ENCODE peak calls at places on chromosomes 13 and 19, in six cellular contexts. R, L, W, C, P and K are unnamed samples.

GRCh38 chr19:34969721-34970120 is 5.7 kb upstream of the ZNF792 start:
- DNase-seq in R (no peak), L (no peak), W (no peak), C (no peak), P (no peak), K (no peak)

GRCh38 chr19:55472463-55472862 is 4.0 kb upstream of the ZNF628 start:
- DNase-seq in R (no peak), L (no peak), W (peak; percentile 62), C (peak; percentile 86), P (no peak), K (no peak)

GRCh38 chr13:41222259-41222852 is 28.0 kb upstream of the KBTBD7 start:
- DNase-seq in R (no peak), L (peak; percentile 72), W (peak; percentile 71), C (peak; percentile 72), P (no peak), K (no peak)

GRCh38 chr13:28286263-28286662 is 147.9 kb downstream of the PAN3 start:
- DNase-seq in R (no peak), L (no peak), W (no peak), C (no peak), P (no peak), K (no peak)

GRCh38 chr13:106595623-106596022 is 27.7 kb upstream of the ARGLU1 start:
- DNase-seq in R (no peak), L (no peak), W (no peak), C (no peak), P (peak; percentile 45), K (no peak)

GRCh38 chr19:3851254-3852176 is 17.3 kb downstream of the ZFR2 start:
- DNase-seq in R (no peak), L (no peak), W (no peak), C (peak; percentile 12), P (no peak), K (no peak)

GRCh38 chr13:108575430-108575829 is 54.0 kb upstream of the MYO16 start:
- DNase-seq in R (no peak), L (no peak), W (no peak), C (no peak), P (no peak), K (no peak)

GRCh38 chr13:110108348-110109139 is 198.4 kb downstream of the COL4A1 start:
- DNase-seq in R (peak; percentile 53), L (peak; percentile 46), W (peak; percentile 94), C (peak; percentile 80), P (peak; percentile 81), K (no peak)

GRCh38 chr13:106588367-106588766 is 20.4 kb upstream of the ARGLU1 start:
- DNase-seq in R (no peak), L (peak; percentile 49), W (no peak), C (no peak), P (no peak), K (no peak)

GRCh38 chr13:101942535-101943157 is 459.2 kb downstream of the FGF14 start:
- DNase-seq in R (no peak), L (no peak), W (no peak), C (peak; percentile 9), P (no peak), K (no peak)

GRCh38 chr19:55485439-55486011 is 537 bp downstream of the NAT14 start:
- DNase-seq in R (no peak), L (no peak), W (no peak), C (no peak), P (no peak), K (no peak)

GRCh38 chr13:73168226-73168992 is 109.6 kb downstream of the KLF5 start:
- DNase-seq in R (no peak), L (peak; percentile 20), W (peak; percentile 25), C (peak; percentile 51), P (no peak), K (no peak)

GRCh38 chr19:33260628-33261418 is 35.2 kb upstream of the SLC7A10 start:
- DNase-seq in R (no peak), L (no peak), W (no peak), C (no peak), P (no peak), K (no peak)

GRCh38 chr19:42311612-42312160 is 1.4 kb upstream of the TMEM145 start:
- DNase-seq in R (no peak), L (no peak), W (no peak), C (no peak), P (no peak), K (no peak)
- TF ChIP-seq CTCF in R (no peak), L (no peak), W (no peak), C (no peak), P (no peak), K (no peak)

DNA sequence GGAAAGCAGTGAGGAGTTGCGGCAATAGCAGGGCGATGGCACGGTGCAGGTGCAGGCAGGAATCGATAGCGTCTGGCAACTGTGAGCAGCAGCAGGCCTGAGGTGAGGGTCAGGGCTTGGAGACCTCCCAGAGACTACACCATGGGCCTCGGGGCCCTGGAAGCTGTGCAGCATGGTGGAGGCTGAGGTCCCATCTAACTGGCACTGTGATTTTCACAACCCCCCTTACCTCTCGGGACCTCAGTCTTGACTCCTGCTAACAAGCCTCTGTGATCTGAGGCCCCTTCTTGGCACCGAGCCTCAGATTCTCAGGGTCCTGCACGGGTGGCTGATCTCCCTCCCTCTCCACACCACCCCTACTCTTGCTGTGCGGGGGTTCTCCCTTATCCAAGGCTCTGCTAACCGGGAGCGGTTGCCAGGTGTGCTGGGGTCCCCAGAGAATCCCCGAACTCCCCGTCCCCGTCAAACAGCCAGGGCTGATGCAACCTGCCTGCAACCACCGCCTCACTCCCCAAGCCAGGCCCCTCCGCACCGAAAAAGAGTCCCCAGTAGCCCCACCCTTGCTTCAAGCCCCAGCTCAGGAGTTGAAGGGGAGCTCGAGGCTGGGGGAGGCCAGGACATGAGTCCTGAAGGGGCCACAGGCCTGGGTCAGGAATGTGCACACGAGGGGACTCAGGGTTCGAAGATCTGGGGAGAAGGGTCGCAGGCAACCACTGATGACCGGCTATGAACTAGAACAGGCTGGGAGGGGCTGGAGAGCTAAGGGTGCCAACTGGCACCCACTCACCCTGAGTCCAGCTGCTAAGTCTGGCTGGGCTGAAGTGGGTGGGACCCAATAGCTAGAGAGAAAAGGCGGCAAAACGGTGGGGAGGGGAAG is 4.8 kb upstream of the ATF5 start:
- DNase-seq in R (no peak), L (no peak), W (no peak), C (no peak), P (no peak), K (no peak)
- H3K4me3 ChIP-seq in R (no peak overlapping the region), L (no peak overlapping the region), W (no peak overlapping the region), C (no peak overlapping the region), P (no peak overlapping the region), K (no peak overlapping the region)

GRCh38 chr19:7149956-7150705 is 80.6 kb downstream of the ZNF557 start:
- DNase-seq in R (no peak), L (no peak), W (no peak), C (no peak), P (no peak), K (no peak)

GRCh38 chr19:7152568-7152967 is 83.1 kb downstream of the ZNF557 start:
- DNase-seq in R (no peak), L (no peak), W (peak; percentile 35), C (no peak), P (no peak), K (no peak)

GRCh38 chr19:7153008-7153407 is 83.5 kb downstream of the ZNF557 start:
- DNase-seq in R (no peak), L (no peak), W (peak; percentile 20), C (no peak), P (no peak), K (no peak)
- H3K36me3 ChIP-seq in R (peaks cover 18% of the 10 kb centered on the region), L (no peaks in the 10 kb centered on the region), W (no peaks in the 10 kb centered on the region), C (no peaks in the 10 kb centered on the region), P (no peaks in the 10 kb centered on the region), K (no peaks in the 10 kb centered on the region)

GRCh38 chr13:33285420-33286124 is at the start of gene STARD13:
- DNase-seq in R (peak; percentile 93), L (peak; percentile 98), W (peak; percentile 98), C (peak; percentile 96), P (peak; percentile 89), K (peak; percentile 94)
- TF ChIP-seq CTCF in R (peak; percentile 42), L (peak; percentile 29), W (peak; percentile 51), C (peak; percentile 25), P (peak; percentile 23), K (peak; percentile 31)

DNA sequence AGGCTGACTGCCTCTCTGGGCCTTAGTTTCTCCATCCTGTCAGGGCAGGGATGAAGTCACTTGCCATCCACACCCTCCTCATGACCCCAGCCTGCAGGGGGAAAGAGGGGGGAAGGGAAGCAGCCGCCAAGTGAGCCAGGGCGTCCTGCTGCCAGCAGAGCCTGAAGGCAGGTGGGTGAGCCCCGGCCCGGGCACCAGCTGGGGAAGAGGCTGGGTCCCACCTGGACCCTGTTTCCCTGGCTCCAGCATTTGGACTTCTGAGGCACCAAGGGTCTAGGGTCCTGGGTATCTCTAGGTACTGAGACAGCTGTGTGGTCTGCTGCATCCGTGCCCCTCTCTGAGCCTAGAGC is 855 bp downstream of the ADAMTSL5 start:
- DNase-seq in R (no peak), L (no peak), W (no peak), C (no peak), P (no peak), K (no peak)
- H3K4me3 ChIP-seq in R (peak overlapping the region; percentile 78), L (no peak overlapping the region), W (no peak overlapping the region), C (no peak overlapping the region), P (peak overlapping the region; percentile 62), K (peak overlapping the region; percentile 70)

GRCh38 chr13:44967656-44968451 is 21.4 kb downstream of the NUFIP1 start:
- DNase-seq in R (no peak), L (peak; percentile 57), W (peak; percentile 68), C (peak; percentile 18), P (no peak), K (no peak)
- H3K36me3 ChIP-seq in R (peaks cover 11% of the 10 kb centered on the region), L (peaks cover 5% of the 10 kb centered on the region), W (peaks cover 22% of the 10 kb centered on the region), C (peaks cover 31% of the 10 kb centered on the region), P (peaks cover 9% of the 10 kb centered on the region), K (peaks cover 75% of the 10 kb centered on the region)

GRCh38 chr13:61255035-61255796 is 160.4 kb downstream of the PCDH20 start:
- DNase-seq in R (no peak), L (peak; percentile 6), W (peak; percentile 23), C (peak; percentile 40), P (no peak), K (no peak)
- TF ChIP-seq CTCF in R (no peak), L (no peak), W (peak; percentile 32), C (peak; percentile 47), P (no peak), K (peak; percentile 48)